ENCODE peak calls at places on chromosomes 11 and 22, in ten cellular contexts. V is cardiac fibroblast, J is G401, B is hypothalamus, W is NCI-H1105 treated with DMSO at 0.1 percent for 48 hours, F is HFFc6, T is LoVo, H is T-helper 2 cell, C is NCI-H187, A is cardiac muscle cell. N is an unnamed sample.

GRCh38 chr11:108403072-108403471 is 64.3 kb downstream of the C11orf65 start:
- DNase-seq in A (no peak), T (no peak), H (no peak), F (no peak), J (no peak), W (no peak), V (no peak), C (no peak), B (no peak), N (no peak)

GRCh38 chr22:38870312-38870741 is 1.7 kb downstream of the CBX6 start:
- DNase-seq in H (peak; percentile 85), V (peak; percentile 86), J (peak; percentile 79), W (peak; percentile 76), T (peak; percentile 78), C (peak; percentile 46), F (peak; percentile 73), A (peak; percentile 88), B (peak; percentile 63), N (peak; percentile 70)

GRCh38 chr11:104095791-104096190 is 59.4 kb downstream of the DDI1 start:
- DNase-seq in H (no peak), W (no peak), C (no peak), B (no peak), V (no peak), J (no peak), T (no peak), F (no peak), A (peak; percentile 24), N (no peak)

GRCh38 chr11:30346068-30346688 is 23.3 kb downstream of the ARL14EP start:
- DNase-seq in T (peak; percentile 48), A (peak; percentile 72), F (peak; percentile 43), J (peak; percentile 40), V (peak; percentile 71), W (peak; percentile 71), H (peak; percentile 63), B (no peak), C (peak; percentile 41), N (peak; percentile 45)

GRCh38 chr22:47303161-47303890 is 540.9 kb downstream of the TBC1D22A start:
- DNase-seq in B (no peak), C (no peak), W (no peak), T (no peak), F (no peak), J (no peak), H (no peak), A (no peak), V (no peak), N (no peak)

GRCh38 chr11:48109046-48109666 is 107.5 kb upstream of the OR4B1 start:
- DNase-seq in B (no peak), C (peak; percentile 27), H (peak; percentile 72), V (peak; percentile 72), J (peak; percentile 74), F (peak; percentile 66), W (peak; percentile 69), A (peak; percentile 71), T (peak; percentile 53), N (peak; percentile 70)

GRCh38 chr22:19824197-19825015 is 30.3 kb downstream of the GNB1L start:
- DNase-seq in C (no peak), T (no peak), F (no peak), J (no peak), A (no peak), W (no peak), B (no peak), H (no peak), V (no peak), N (no peak)

GRCh38 chr11:108654994-108655631 is 9.8 kb upstream of the DDX10 start:
- DNase-seq in B (no peak), W (peak; percentile 68), C (peak; percentile 3), J (peak; percentile 41), A (peak; percentile 69), H (no peak), F (peak; percentile 47), V (peak; percentile 78), T (peak; percentile 61), N (peak; percentile 39)

GRCh38 chr11:16776716-16777115 is 38.3 kb downstream of the C11orf58 start:
- DNase-seq in F (no peak), B (no peak), J (peak; percentile 48), V (no peak), T (no peak), C (peak; percentile 53), A (peak; percentile 84), W (no peak), H (no peak), N (no peak)

GRCh38 chr11:109865558-109866186 is 227.5 kb upstream of the ZC3H12C start:
- DNase-seq in F (no peak), V (no peak), H (no peak), C (no peak), T (peak; percentile 7), J (peak; percentile 79), A (no peak), W (peak; percentile 14), B (no peak), N (peak; percentile 3)

GRCh38 chr11:117983163-117983475 is 3.1 kb upstream of the IL10RA start:
- DNase-seq in A (no peak), B (no peak), W (no peak), J (no peak), T (no peak), H (no peak), V (no peak), C (no peak), F (no peak), N (no peak)

GRCh38 chr11:86288776-86289507 is 13.1 kb upstream of the HIKESHI start:
- DNase-seq in W (no peak), V (peak; percentile 17), A (peak; percentile 6), J (no peak), C (no peak), T (no peak), F (no peak), H (peak; percentile 78), B (no peak), N (no peak)

GRCh38 chr11:130886704-130887103 is 29.6 kb downstream of the SNX19 start:
- DNase-seq in W (no peak), C (no peak), F (no peak), T (no peak), B (no peak), H (no peak), V (no peak), A (no peak), J (no peak), N (no peak)

GRCh38 chr22:37135023-37135422 is 14.7 kb downstream of the IL2RB start:
- DNase-seq in H (no peak), J (no peak), B (no peak), C (no peak), T (no peak), A (no peak), W (no peak), V (no peak), F (no peak), N (no peak)

GRCh38 chr11:9089636-9090035 is 1.8 kb downstream of the SCUBE2 start:
- DNase-seq in C (no peak), B (no peak), F (no peak), V (no peak), T (no peak), A (no peak), W (no peak), J (no peak), H (no peak), N (no peak)

GRCh38 chr22:17607891-17608521 is 20.5 kb downstream of the ATP6V1E1 start:
- DNase-seq in H (no peak), C (no peak), V (no peak), B (no peak), T (no peak), J (no peak), A (no peak), F (no peak), W (no peak), N (no peak)

GRCh38 chr11:21622995-21623394 is 569.9 kb upstream of the ANO5 start:
- DNase-seq in A (no peak), V (no peak), F (no peak), T (no peak), B (no peak), H (no peak), C (no peak), J (no peak), W (no peak), N (no peak)

GRCh38 chr11:94525933-94526332 is 13.7 kb downstream of the C11orf97 start:
- DNase-seq in T (peak; percentile 50), H (no peak), A (peak; percentile 90), F (peak; percentile 16), J (no peak), B (no peak), W (peak; percentile 19), C (no peak), V (peak; percentile 84), N (peak; percentile 13)

GRCh38 chr11:48193876-48194275 is 22.7 kb upstream of the OR4B1 start:
- DNase-seq in A (no peak), V (peak; percentile 80), W (no peak), T (no peak), B (no peak), F (peak; percentile 82), J (no peak), C (no peak), H (no peak), N (peak; percentile 19)

GRCh38 chr11:73154178-73154577 is 12.1 kb upstream of the FCHSD2 start:
- DNase-seq in T (no peak), C (no peak), B (no peak), A (no peak), F (no peak), H (peak; percentile 73), W (no peak), J (no peak), V (no peak), N (no peak)

GRCh38 chr22:29359469-29359868 is 28.9 kb downstream of the AP1B1 start:
- DNase-seq in W (no peak), A (peak; percentile 75), H (no peak), B (peak; percentile 19), C (no peak), V (peak; percentile 62), T (no peak), J (peak; percentile 86), F (peak; percentile 43), N (peak; percentile 51)

GRCh38 chr11:125262825-125263218 is 98.3 kb downstream of the PKNOX2 start:
- DNase-seq in W (no peak), A (no peak), F (no peak), H (no peak), V (peak; percentile 30), C (no peak), J (no peak), T (no peak), B (no peak), N (no peak)

GRCh38 chr11:111691731-111692130 is 74.5 kb downstream of the PPP2R1B start:
- DNase-seq in V (no peak), T (no peak), J (no peak), F (no peak), C (no peak), B (no peak), A (no peak), H (no peak), W (no peak), N (no peak)

GRCh38 chr11:102940714-102941588 is 14.6 kb downstream of the MMP13 start:
- DNase-seq in A (peak; percentile 77), T (peak; percentile 69), F (peak; percentile 69), V (peak; percentile 80), H (peak; percentile 54), C (peak; percentile 27), W (peak; percentile 59), B (no peak), J (peak; percentile 39), N (peak; percentile 63)

GRCh38 chr11:134583397-134583990 is 171.5 kb upstream of the B3GAT1 start:
- DNase-seq in W (no peak), V (no peak), H (peak; percentile 49), F (no peak), B (no peak), C (no peak), T (no peak), J (no peak), A (no peak), N (no peak)

GRCh38 chr22:28454431-28455064 is 225.1 kb downstream of the TTC28 start:
- DNase-seq in A (no peak), F (no peak), H (no peak), V (no peak), C (no peak), J (no peak), W (no peak), B (no peak), T (no peak), N (no peak)

GRCh38 chr11:134597452-134597851 is 185.4 kb upstream of the B3GAT1 start:
- DNase-seq in A (no peak), H (no peak), C (no peak), B (no peak), J (no peak), V (no peak), F (no peak), W (no peak), T (no peak), N (no peak)

GRCh38 chr11:111046291-111046690 is 199.2 kb upstream of the POU2AF2 start:
- DNase-seq in A (no peak), W (no peak), T (no peak), F (no peak), C (no peak), J (no peak), V (no peak), B (no peak), H (no peak), N (no peak)

N was measured in A172.